ENCODE peak calls at places on chromosomes 4 and X, in seven cellular contexts. J is HCT116, F is HepG2, Y is GM12878, M is transverse colon, L is suprapubic skin, G is GM23338. O is an unnamed sample.

GRCh38 chr4:13329963-13330362 is 154.2 kb downstream of the RAB28 start:
- DNase-seq in L (no peak), G (no peak), J (peak; percentile 27), F (no peak), M (no peak), Y (peak; percentile 11), O (no peak)

GRCh38 chr4:114815760-114816159 is 217.2 kb downstream of the UGT8 start:
- DNase-seq in G (no peak), L (no peak), M (no peak), J (no peak), Y (no peak), F (no peak), O (no peak)

GRCh38 chrX:85927740-85928139 is 119.6 kb downstream of the CHM start:
- DNase-seq in J (no peak), Y (no peak), L (no peak), G (no peak), M (no peak), F (no peak), O (no peak)

GRCh38 chr4:114364857-114365256 is 233.8 kb upstream of the UGT8 start:
- DNase-seq in J (no peak), Y (no peak), F (no peak), G (peak; percentile 47), M (no peak), L (no peak), O (no peak)

GRCh38 chrX:37786666-37787337 is 6.9 kb downstream of the CYBB start:
- DNase-seq in G (no peak), Y (peak; percentile 54), M (no peak), F (no peak), J (no peak), L (no peak), O (no peak)

GRCh38 chr4:6767341-6767724 is 15.2 kb upstream of the KIAA0232 start:
- DNase-seq in Y (no peak), G (no peak), F (no peak), J (no peak), M (no peak), L (no peak), O (no peak)

GRCh38 chr4:14054391-14054790 is 426.9 kb upstream of the BOD1L1 start:
- DNase-seq in Y (no peak), M (no peak), L (no peak), G (no peak), F (no peak), J (no peak), O (no peak)

GRCh38 chr4:26873391-26874026 is 12.9 kb downstream of the STIM2 start:
- DNase-seq in L (no peak), G (no peak), M (no peak), J (no peak), F (no peak), Y (no peak), O (no peak)

GRCh38 chr4:110622841-110623709 is at the start of gene PITX2:
- DNase-seq in F (no peak), J (peak; percentile 92), G (peak; percentile 99), M (peak; percentile 95), L (peak; percentile 97), Y (no peak), O (peak; percentile 92)

GRCh38 chr4:5787311-5787710 is 76.3 kb downstream of the EVC start:
- DNase-seq in J (no peak), M (no peak), L (peak; percentile 35), G (no peak), F (no peak), Y (no peak), O (peak; percentile 10)

GRCh38 chr4:152363904-152364303 is 172.0 kb downstream of the FBXW7 start:
- DNase-seq in M (no peak), Y (no peak), J (no peak), L (no peak), G (no peak), F (no peak), O (no peak)

GRCh38 chr4:147780137-147780777 is 48.4 kb downstream of the ARHGAP10 start:
- DNase-seq in F (no peak), Y (peak; percentile 86), G (no peak), J (no peak), M (peak; percentile 39), L (no peak), O (no peak)

GRCh38 chrX:150503898-150504219 is 64.6 kb upstream of the MTM1 start:
- DNase-seq in M (peak; percentile 41), L (no peak), Y (no peak), F (no peak), J (no peak), G (no peak), O (peak; percentile 56)

GRCh38 chr4:152427971-152428370 is 107.9 kb downstream of the FBXW7 start:
- DNase-seq in M (no peak), J (no peak), Y (no peak), L (no peak), G (no peak), F (no peak), O (no peak)

GRCh38 chrX:107787827-107788226 is 10.3 kb downstream of the NCBP2L start:
- DNase-seq in F (no peak), J (no peak), Y (no peak), G (no peak), L (no peak), M (no peak), O (no peak)
- TF ChIP-seq POLR2AphosphoS5 in F (no peak), J (no peak), Y (no peak), G (no peak), L (no peak), M (no peak), O (no peak)

GRCh38 chrX:34849371-34849770 is 93.2 kb upstream of the FAM47B start:
- DNase-seq in J (no peak), M (no peak), L (no peak), F (no peak), G (no peak), Y (no peak), O (no peak)
- H3K27me3 ChIP-seq in J (no peaks in the 10 kb centered on the region), M (no peaks in the 10 kb centered on the region), L (no peaks in the 10 kb centered on the region), F (no peaks in the 10 kb centered on the region), G (no peaks in the 10 kb centered on the region), Y (no peaks in the 10 kb centered on the region), O (no peaks in the 10 kb centered on the region)

DNA sequence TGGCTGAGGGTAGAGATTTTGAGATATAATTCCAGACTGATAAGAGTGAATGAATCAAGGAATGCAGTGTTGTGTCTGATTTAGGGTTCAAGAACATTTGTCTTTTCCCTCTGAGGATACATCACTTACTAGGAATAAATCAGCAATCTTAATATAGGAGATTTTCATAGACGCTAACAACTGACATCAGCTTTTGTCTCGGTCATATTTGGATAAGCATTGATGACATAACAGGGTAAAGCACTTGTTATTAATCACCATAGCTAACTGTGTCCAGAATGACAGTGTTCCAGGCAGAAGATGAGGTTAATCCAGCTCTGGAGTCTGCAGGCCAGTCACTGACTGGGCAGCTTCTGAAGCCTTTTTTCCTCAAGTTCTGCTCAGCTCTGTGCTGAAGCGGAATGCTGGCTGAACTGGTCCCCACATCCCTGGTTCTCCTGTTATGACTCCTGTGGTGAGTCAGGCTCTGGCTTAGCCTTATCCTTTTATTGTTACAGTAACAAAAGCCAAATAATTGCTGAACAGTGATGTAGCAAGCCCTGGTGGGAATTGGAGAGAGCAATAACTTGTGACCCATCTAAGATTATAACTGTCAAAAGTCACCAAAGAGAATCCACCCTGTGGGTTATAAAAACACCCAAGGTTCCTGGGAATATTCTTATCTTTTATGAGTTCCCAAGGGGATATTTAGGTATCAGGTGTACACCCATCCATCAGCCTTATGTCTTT is 41.8 kb downstream of the FNIP2 start:
- DNase-seq in J (peak; percentile 8), M (peak; percentile 76), L (no peak), Y (no peak), F (no peak), G (no peak), O (no peak)
- TF ChIP-seq POLR2AphosphoS5 in J (no peak), M (peak; percentile 72), L (peak; percentile 52), Y (no peak), F (no peak), G (no peak), O (no peak)

DNA sequence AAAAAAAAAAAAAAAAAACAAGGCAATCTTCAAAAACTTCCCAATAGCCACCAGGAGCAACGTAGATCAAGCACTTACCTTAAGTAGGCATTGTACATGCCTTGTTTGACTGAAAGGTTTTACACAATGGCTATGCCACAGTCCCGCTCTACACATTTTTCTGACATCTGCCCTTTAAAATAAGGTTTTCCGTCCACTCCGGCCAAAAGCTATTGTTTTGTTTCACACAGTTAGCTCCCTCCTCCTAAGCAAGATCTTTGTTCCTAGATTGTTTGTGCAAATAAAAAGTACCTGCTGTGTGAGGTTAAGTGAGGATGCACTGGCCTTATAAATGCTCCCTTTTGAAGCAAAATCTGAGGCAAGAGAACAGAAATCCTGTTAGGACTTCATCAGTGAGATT is 11.8 kb downstream of the SCD5 start:
- DNase-seq in Y (no peak), M (no peak), L (no peak), G (no peak), J (no peak), F (no peak), O (no peak)
- H3K27me3 ChIP-seq in Y (no peaks in the 10 kb centered on the region), M (no peaks in the 10 kb centered on the region), L (no peaks in the 10 kb centered on the region), G (peaks cover 100% of the 10 kb centered on the region), J (no peaks in the 10 kb centered on the region), F (peaks cover 13% of the 10 kb centered on the region), O (no peaks in the 10 kb centered on the region)

O was measured in upper lobe of left lung.